ENCODE peak calls at places on chromosomes 7 and 10, in five cellular contexts. One of them, this sample, is unnamed.

GRCh38 chr7:73537051-73537450 is 15.0 kb upstream of the BAZ1B start:
- DNase-seq in GM23338: no peak
- DNase-seq in neuronal stem cell: no peak
- DNase-seq in mesendoderm: no peak
- DNase-seq in left ventricle myocardium inferior: no peak
- DNase-seq in this sample: peak; percentile 71

GRCh38 chr7:76364198-76364584 is 5.4 kb upstream of the YWHAG start:
- DNase-seq in neuronal stem cell: no peak
- DNase-seq in left ventricle myocardium inferior: no peak
- DNase-seq in GM23338: no peak
- DNase-seq in mesendoderm: peak; percentile 54
- DNase-seq in this sample: no peak

GRCh38 chr10:74982634-74982982 is 128.8 kb upstream of the SAMD8 start:
- DNase-seq in GM23338: no peak
- DNase-seq in neuronal stem cell: no peak
- DNase-seq in mesendoderm: no peak
- DNase-seq in left ventricle myocardium inferior: no peak
- DNase-seq in this sample: no peak

GRCh38 chr10:82982110-82982608 is 1107.2 kb downstream of the NRG3 start:
- DNase-seq in GM23338: no peak
- DNase-seq in mesendoderm: peak; percentile 75
- DNase-seq in left ventricle myocardium inferior: no peak
- DNase-seq in neuronal stem cell: no peak
- DNase-seq in this sample: no peak

GRCh38 chr7:131011976-131012375 is 278.0 kb upstream of the KLF14 start:
- DNase-seq in left ventricle myocardium inferior: no peak
- DNase-seq in mesendoderm: no peak
- DNase-seq in GM23338: no peak
- DNase-seq in neuronal stem cell: no peak
- DNase-seq in this sample: no peak

GRCh38 chr10:78870458-78870857 is 198.3 kb upstream of the ZMIZ1 start:
- DNase-seq in GM23338: no peak
- DNase-seq in mesendoderm: no peak
- DNase-seq in neuronal stem cell: no peak
- DNase-seq in left ventricle myocardium inferior: no peak
- DNase-seq in this sample: no peak

GRCh38 chr10:97889461-97890265 is 40.0 kb downstream of the GOLGA7B start:
- DNase-seq in GM23338: peak; percentile 65
- DNase-seq in left ventricle myocardium inferior: no peak
- DNase-seq in neuronal stem cell: no peak
- DNase-seq in mesendoderm: peak; percentile 92
- DNase-seq in this sample: no peak

GRCh38 chr7:10934292-10934691 is 39.4 kb upstream of the PHF14 start:
- DNase-seq in neuronal stem cell: no peak
- DNase-seq in mesendoderm: no peak
- DNase-seq in GM23338: no peak
- DNase-seq in left ventricle myocardium inferior: no peak
- DNase-seq in this sample: no peak

GRCh38 chr10:62961951-62962523 is 145.9 kb upstream of the EGR2 start:
- DNase-seq in mesendoderm: peak; percentile 2
- DNase-seq in neuronal stem cell: no peak
- DNase-seq in left ventricle myocardium inferior: no peak
- DNase-seq in GM23338: no peak
- DNase-seq in this sample: no peak

DNA sequence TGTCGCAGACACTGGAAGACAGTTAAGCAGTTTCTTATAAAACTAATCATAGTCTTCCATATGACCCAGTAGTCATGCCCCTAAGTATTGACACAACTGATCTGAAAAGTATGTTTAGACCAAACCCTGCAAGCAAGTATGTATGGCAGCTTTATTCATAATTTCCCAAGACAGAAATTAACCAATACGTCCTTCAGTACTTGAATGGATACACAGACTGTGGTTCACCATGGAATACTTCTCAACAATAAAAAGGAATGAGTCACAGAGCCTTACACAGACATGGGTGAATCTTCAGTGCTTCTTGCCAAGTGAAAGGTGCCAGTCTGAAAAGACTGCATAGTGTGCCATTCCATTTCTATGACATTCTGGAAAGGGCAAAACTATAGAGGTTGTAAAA is 50.2 kb upstream of the AKR1E2 start:
- DNase-seq in neuronal stem cell: no peak
- DNase-seq in mesendoderm: no peak
- DNase-seq in GM23338: no peak
- DNase-seq in left ventricle myocardium inferior: no peak
- DNase-seq in this sample: no peak
- H3K4me1 ChIP-seq in neuronal stem cell: no peaks in the 10 kb centered on the region
- H3K4me1 ChIP-seq in mesendoderm: no peaks in the 10 kb centered on the region
- H3K4me1 ChIP-seq in GM23338: no peaks in the 10 kb centered on the region
- H3K4me1 ChIP-seq in left ventricle myocardium inferior: peaks cover 22% of the 10 kb centered on the region
- H3K4me1 ChIP-seq in this sample: peaks cover 3% of the 10 kb centered on the region

GRCh38 chr7:6035686-6036085 is 4.5 kb downstream of the ANKRD61 start:
- DNase-seq in GM23338: no peak
- DNase-seq in mesendoderm: no peak
- DNase-seq in neuronal stem cell: no peak
- DNase-seq in left ventricle myocardium inferior: no peak
- DNase-seq in this sample: peak; percentile 65

GRCh38 chr7:6030988-6031387 is at the start of gene ANKRD61:
- DNase-seq in mesendoderm: no peak
- DNase-seq in GM23338: no peak
- DNase-seq in neuronal stem cell: no peak
- DNase-seq in left ventricle myocardium inferior: no peak
- DNase-seq in this sample: no peak

GRCh38 chr7:6032167-6032566 is 991 bp downstream of the ANKRD61 start:
- DNase-seq in neuronal stem cell: no peak
- DNase-seq in left ventricle myocardium inferior: no peak
- DNase-seq in GM23338: no peak
- DNase-seq in mesendoderm: no peak
- DNase-seq in this sample: no peak

GRCh38 chr7:6031567-6031966 is 391 bp downstream of the ANKRD61 start:
- DNase-seq in mesendoderm: no peak
- DNase-seq in neuronal stem cell: no peak
- DNase-seq in left ventricle myocardium inferior: no peak
- DNase-seq in GM23338: no peak
- DNase-seq in this sample: no peak

GRCh38 chr7:6035165-6035564 is 4.0 kb downstream of the ANKRD61 start:
- DNase-seq in GM23338: no peak
- DNase-seq in mesendoderm: no peak
- DNase-seq in left ventricle myocardium inferior: no peak
- DNase-seq in neuronal stem cell: no peak
- DNase-seq in this sample: no peak
- H3K36me3 ChIP-seq in GM23338: peaks cover 49% of the 10 kb centered on the region
- H3K36me3 ChIP-seq in mesendoderm: peaks cover 12% of the 10 kb centered on the region
- H3K36me3 ChIP-seq in left ventricle myocardium inferior: peaks cover 84% of the 10 kb centered on the region
- H3K36me3 ChIP-seq in neuronal stem cell: peaks cover 30% of the 10 kb centered on the region
- H3K36me3 ChIP-seq in this sample: peaks cover 3% of the 10 kb centered on the region

DNA sequence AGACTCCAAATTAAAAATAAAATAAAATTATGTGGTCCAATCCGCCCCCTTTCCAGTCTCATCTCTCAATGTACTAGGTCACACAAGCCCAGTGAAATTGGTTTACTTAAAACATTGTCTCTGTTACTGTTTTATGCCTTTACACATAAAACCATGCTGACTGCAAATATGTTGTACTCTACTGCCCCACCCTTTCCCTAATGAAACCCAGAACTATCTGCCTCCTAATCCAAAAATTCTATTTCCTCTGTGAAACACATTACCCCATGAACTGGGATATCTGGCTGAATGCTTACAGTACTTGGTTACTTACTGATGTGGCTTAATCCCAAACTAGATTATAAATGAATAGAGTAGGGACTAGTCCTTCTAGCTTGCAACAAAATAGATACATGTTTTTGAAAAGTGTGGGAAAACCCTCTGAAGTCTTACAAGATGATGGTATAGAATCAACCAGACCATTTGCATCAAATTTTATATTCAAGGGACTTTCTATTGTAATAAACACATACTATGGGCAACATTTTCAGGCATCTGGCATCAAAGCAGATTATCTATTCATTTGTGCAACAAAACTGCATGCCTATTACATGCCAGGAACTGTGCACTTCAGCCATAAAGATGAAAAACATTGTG is 10.0 kb upstream of the KMT2E start:
- DNase-seq in neuronal stem cell: no peak
- DNase-seq in left ventricle myocardium inferior: no peak
- DNase-seq in GM23338: no peak
- DNase-seq in mesendoderm: no peak
- DNase-seq in this sample: no peak
- H3K27ac ChIP-seq in neuronal stem cell: no peak overlapping the region
- H3K27ac ChIP-seq in left ventricle myocardium inferior: peak overlapping the region; percentile 70
- H3K27ac ChIP-seq in GM23338: no peak overlapping the region
- H3K27ac ChIP-seq in mesendoderm: no peak overlapping the region
- H3K27ac ChIP-seq in this sample: peak overlapping the region; percentile 77

DNA sequence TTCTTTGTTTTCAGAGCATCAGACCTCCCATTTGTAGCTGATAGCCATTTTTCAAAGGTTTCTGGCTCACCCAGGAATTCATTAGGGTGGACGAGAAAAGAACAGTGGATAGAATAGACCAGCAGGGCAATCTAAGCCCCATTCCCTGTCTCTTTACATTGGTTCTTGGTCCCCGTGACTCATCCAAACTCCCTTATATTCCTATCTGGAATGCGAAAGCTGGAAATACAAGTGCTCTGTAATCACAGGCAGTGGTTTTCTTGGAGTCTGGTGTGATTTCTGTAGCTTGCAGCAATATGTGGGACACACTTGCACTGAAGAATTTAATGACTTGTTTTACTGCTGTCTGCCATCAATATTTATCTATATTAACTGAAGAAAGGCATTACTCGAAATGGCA is 217.7 kb downstream of the SKAP2 start:
- DNase-seq in mesendoderm: peak; percentile 7
- DNase-seq in neuronal stem cell: no peak
- DNase-seq in GM23338: no peak
- DNase-seq in left ventricle myocardium inferior: no peak
- DNase-seq in this sample: no peak
- H3K4me1 ChIP-seq in mesendoderm: no peaks in the 10 kb centered on the region
- H3K4me1 ChIP-seq in neuronal stem cell: peaks cover 1% of the 10 kb centered on the region
- H3K4me1 ChIP-seq in GM23338: no peaks in the 10 kb centered on the region
- H3K4me1 ChIP-seq in left ventricle myocardium inferior: no peaks in the 10 kb centered on the region
- H3K4me1 ChIP-seq in this sample: no peaks in the 10 kb centered on the region

GRCh38 chr7:151071032-151071866 is 9.4 kb downstream of the FASTK start:
- DNase-seq in mesendoderm: no peak
- DNase-seq in GM23338: no peak
- DNase-seq in neuronal stem cell: no peak
- DNase-seq in left ventricle myocardium inferior: no peak
- DNase-seq in this sample: no peak

GRCh38 chr7:151073990-151074389 is 6.6 kb downstream of the FASTK start:
- DNase-seq in mesendoderm: no peak
- DNase-seq in GM23338: no peak
- DNase-seq in left ventricle myocardium inferior: no peak
- DNase-seq in neuronal stem cell: no peak
- DNase-seq in this sample: no peak

GRCh38 chr7:151068069-151068773 is 8.8 kb downstream of the SLC4A2 start:
- DNase-seq in mesendoderm: peak; percentile 92
- DNase-seq in left ventricle myocardium inferior: no peak
- DNase-seq in GM23338: peak; percentile 88
- DNase-seq in neuronal stem cell: no peak
- DNase-seq in this sample: no peak

GRCh38 chr7:151069841-151070572 is 10.6 kb downstream of the FASTK start:
- DNase-seq in mesendoderm: no peak
- DNase-seq in neuronal stem cell: no peak
- DNase-seq in left ventricle myocardium inferior: no peak
- DNase-seq in GM23338: no peak
- DNase-seq in this sample: no peak

GRCh38 chr7:151070573-151070960 is 10.0 kb downstream of the FASTK start:
- DNase-seq in left ventricle myocardium inferior: no peak
- DNase-seq in neuronal stem cell: no peak
- DNase-seq in GM23338: no peak
- DNase-seq in mesendoderm: no peak
- DNase-seq in this sample: no peak
- H3K36me3 ChIP-seq in left ventricle myocardium inferior: peaks cover 100% of the 10 kb centered on the region
- H3K36me3 ChIP-seq in neuronal stem cell: peaks cover 51% of the 10 kb centered on the region
- H3K36me3 ChIP-seq in GM23338: peaks cover 12% of the 10 kb centered on the region
- H3K36me3 ChIP-seq in mesendoderm: peaks cover 4% of the 10 kb centered on the region
- H3K36me3 ChIP-seq in this sample: peaks cover 11% of the 10 kb centered on the region

This sample was measured in aorta.